ENCODE peak calls at places on chromosomes 13 and 19, in five cellular contexts. F, D, N, P and O are unnamed samples.

GRCh38 chr19:38666662-38667448 is 19.4 kb downstream of the ACTN4 start:
- DNase-seq in F (peak), D (no peak), N (no peak), P (no peak), O (peak)

GRCh38 chr19:16836115-16836905 is 7.1 kb downstream of the SIN3B start:
- DNase-seq in F (peak), D (no peak), N (no peak), P (no peak), O (no peak)

GRCh38 chr13:98450495-98451167 is 126.3 kb downstream of the STK24 start:
- DNase-seq in F (no peak), D (no peak), N (peak), P (peak), O (no peak)

GRCh38 chr13:48038763-48039162 is 1.2 kb downstream of the NUDT15 start:
- DNase-seq in F (no peak), D (no peak), N (no peak), P (no peak), O (no peak)

GRCh38 chr13:34037636-34038325 is 219.8 kb downstream of the RFC3 start:
- DNase-seq in F (peak), D (no peak), N (no peak), P (no peak), O (no peak)

GRCh38 chr13:110138009-110138699 is 168.8 kb downstream of the COL4A1 start:
- DNase-seq in F (peak), D (no peak), N (peak), P (peak), O (peak)

GRCh38 chr13:65468628-65469027 is 1761.5 kb downstream of the PCDH9 start:
- DNase-seq in F (no peak), D (no peak), N (no peak), P (no peak), O (no peak)

GRCh38 chr13:46668906-46669525 is 116.0 kb downstream of the LRCH1 start:
- DNase-seq in F (no peak), D (no peak), N (no peak), P (no peak), O (no peak)

GRCh38 chr13:102402292-102402691 is 444 bp upstream of the FGF14 start:
- DNase-seq in F (peak), D (no peak), N (peak), P (no peak), O (no peak)

GRCh38 chr19:40150170-40150569 is 41.1 kb upstream of the MAP3K10 start:
- DNase-seq in F (peak), D (peak), N (no peak), P (no peak), O (no peak)

GRCh38 chr13:37540228-37540627 is 58.3 kb downstream of the POSTN start:
- DNase-seq in F (peak), D (peak), N (no peak), P (no peak), O (no peak)

GRCh38 chr13:82912564-82912963 is 969.7 kb downstream of the SLITRK1 start:
- DNase-seq in F (no peak), D (no peak), N (no peak), P (no peak), O (no peak)

DNA sequence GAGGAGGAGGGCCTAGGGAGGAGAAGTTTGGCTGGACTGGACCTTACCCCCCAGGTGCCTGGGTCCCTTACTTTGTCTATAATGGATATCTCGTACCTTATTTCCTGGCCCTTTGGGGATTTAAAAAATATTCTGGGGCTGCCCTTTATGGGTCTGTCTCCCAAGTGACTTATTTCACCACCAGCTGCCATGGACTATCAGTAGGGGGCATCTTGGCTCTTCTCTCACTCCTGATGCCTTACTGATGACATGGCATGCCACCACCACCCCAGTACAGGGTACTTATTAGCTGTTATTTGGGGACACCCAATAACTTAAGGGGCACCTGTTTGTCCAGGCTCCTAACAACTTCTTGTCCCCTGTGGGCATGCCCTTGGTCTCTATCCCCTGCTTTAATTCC is 38.0 kb downstream of the NFIX start:
- DNase-seq in F (peak), D (no peak), N (no peak), P (no peak), O (no peak)
- TF ChIP-seq CTCF in F (peak), D (peak), N (peak), P (peak), O (no peak)

GRCh38 chr19:45883586-45883880 is 2.4 kb downstream of the IRF2BP1 start:
- DNase-seq in F (no peak), D (no peak), N (no peak), P (no peak), O (no peak)
- TF ChIP-seq CTCF in F (no peak), D (no peak), N (no peak), P (no peak), O (no peak)

GRCh38 chr19:8569066-8569761 is 8.0 kb downstream of the MYO1F start:
- DNase-seq in F (peak), D (peak), N (peak), P (peak), O (peak)
- TF ChIP-seq CTCF in F (no peak), D (no peak), N (no peak), P (no peak), O (no peak)

GRCh38 chr19:1672769-1673644 is 20.6 kb upstream of the TCF3 start:
- DNase-seq in F (no peak), D (no peak), N (no peak), P (no peak), O (no peak)

GRCh38 chr19:1674293-1674679 is 21.9 kb upstream of the TCF3 start:
- DNase-seq in F (no peak), D (no peak), N (no peak), P (no peak), O (no peak)

GRCh38 chr19:1671716-1672037 is 19.3 kb upstream of the TCF3 start:
- DNase-seq in F (no peak), D (no peak), N (no peak), P (no peak), O (no peak)

GRCh38 chr19:1673645-1674292 is 21.4 kb upstream of the TCF3 start:
- DNase-seq in F (no peak), D (no peak), N (no peak), P (no peak), O (peak)

DNA sequence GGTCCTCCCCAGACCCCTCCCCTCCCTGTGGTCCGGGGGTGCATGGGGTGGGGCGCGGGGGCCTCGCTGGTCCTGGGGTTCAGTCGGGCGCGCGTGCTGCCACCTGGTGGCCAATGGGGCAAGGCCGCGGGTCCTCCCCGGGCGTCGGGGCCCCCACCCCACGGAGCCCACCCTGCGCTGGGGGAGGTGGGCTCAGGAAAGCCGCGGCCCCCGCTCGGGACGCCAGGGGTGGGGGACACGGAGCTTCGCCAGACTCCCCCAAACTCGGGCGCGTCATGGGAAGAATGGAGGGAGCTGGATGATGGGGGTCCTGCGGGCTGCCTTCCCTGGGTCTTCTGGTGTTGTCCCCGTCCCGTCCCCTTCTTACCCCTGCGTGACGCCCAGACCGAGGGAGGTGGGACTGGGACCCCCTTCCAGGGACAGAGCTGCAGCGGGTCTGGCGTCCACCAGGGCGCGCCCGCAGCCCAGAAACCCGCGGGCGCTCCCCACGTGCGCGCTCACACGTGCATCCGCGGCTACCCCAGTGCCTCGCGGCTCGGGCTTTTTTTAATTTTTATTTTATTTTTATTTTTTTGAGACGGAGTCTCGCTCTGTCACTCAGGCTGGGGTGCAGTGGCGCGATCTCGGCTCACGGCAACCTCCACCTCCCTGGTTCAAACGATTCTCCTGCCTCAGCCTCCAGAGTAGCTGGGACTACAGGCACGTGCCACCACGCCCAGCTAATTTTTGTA is 19.8 kb upstream of the TCF3 start:
- DNase-seq in F (peak), D (no peak), N (no peak), P (peak), O (peak)
- TF ChIP-seq CTCF in F (peak), D (peak), N (peak), P (peak), O (peak)

DNA sequence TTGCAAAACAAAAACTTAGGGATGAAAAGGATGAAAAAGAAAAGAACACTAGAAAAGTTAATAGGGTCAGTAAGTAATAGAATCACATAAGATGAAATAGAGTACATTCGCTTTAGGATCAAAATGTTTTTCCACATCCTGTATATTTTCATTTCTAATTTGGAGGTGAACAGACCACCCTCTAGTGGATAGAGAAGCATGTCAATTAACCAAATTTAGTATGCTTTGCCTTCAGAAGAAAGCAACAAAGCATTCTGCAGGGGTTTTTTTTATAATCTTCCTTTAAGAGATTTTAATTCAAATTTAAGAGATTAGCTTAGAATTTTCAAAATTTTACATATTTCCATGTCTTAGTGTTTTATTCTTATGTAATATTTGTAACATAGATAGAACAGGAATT is 610.9 kb upstream of the SGCG start:
- DNase-seq in F (no peak), D (no peak), N (no peak), P (no peak), O (no peak)
- TF ChIP-seq CTCF in F (no peak), D (no peak), N (peak), P (peak), O (no peak)

GRCh38 chr19:19320362-19321142 is at the start of the genes MAU2 and SUGP1:
- DNase-seq in F (peak), D (peak), N (peak), P (peak), O (peak)
- TF ChIP-seq CTCF in F (peak), D (peak), N (peak), P (peak), O (no peak)

GRCh38 chr19:36939153-36939552 is 23.0 kb downstream of the ZNF568 start:
- DNase-seq in F (no peak), D (no peak), N (no peak), P (no peak), O (no peak)
- TF ChIP-seq CTCF in F (no peak), D (no peak), N (peak), P (peak), O (no peak)